ENCODE peak calls at places on chromosomes 12 and 14, in five cellular contexts. W is upper lobe of left lung, Y is right lobe of liver, D is heart left ventricle, B is uterus. A is an unnamed sample.

GRCh38 chr14:20836668-20837338 is 34.2 kb upstream of the RNASE1 start:
- DNase-seq in W (no peak), Y (no peak), D (no peak), B (no peak), A (no peak)

GRCh38 chr14:25836647-25837046 is 761.2 kb downstream of the NOVA1 start:
- DNase-seq in W (no peak), Y (no peak), D (no peak), B (no peak), A (no peak)

GRCh38 chr14:92254786-92255185 is 68.2 kb upstream of the SLC24A4 start:
- DNase-seq in W (no peak), Y (peak), D (peak), B (peak), A (no peak)

GRCh38 chr14:50335989-50336391 is 23.9 kb downstream of the DMAC2L start:
- DNase-seq in W (peak), Y (peak), D (peak), B (peak), A (peak)

GRCh38 chr14:68659021-68659931 is 133.6 kb downstream of the ZFP36L1 start:
- DNase-seq in W (no peak), Y (no peak), D (no peak), B (peak), A (no peak)

GRCh38 chr12:81161680-81162079 is 83.8 kb downstream of the ACSS3 start:
- DNase-seq in W (no peak), Y (no peak), D (peak), B (no peak), A (no peak)

GRCh38 chr12:10136637-10137205 is 6.7 kb upstream of the CLEC7A start:
- DNase-seq in W (no peak), Y (no peak), D (no peak), B (no peak), A (no peak)

GRCh38 chr14:38199076-38199475 is 8.6 kb upstream of the SSTR1 start:
- DNase-seq in W (no peak), Y (no peak), D (no peak), B (no peak), A (no peak)

GRCh38 chr14:52840916-52841315 is 49.5 kb upstream of the GNPNAT1 start:
- DNase-seq in W (peak), Y (peak), D (no peak), B (no peak), A (no peak)

GRCh38 chr14:25226214-25226613 is 176.3 kb upstream of the STXBP6 start:
- DNase-seq in W (no peak), Y (no peak), D (no peak), B (no peak), A (no peak)

GRCh38 chr14:61839452-61839851 is 77.2 kb downstream of the SNAPC1 start:
- DNase-seq in W (no peak), Y (no peak), D (no peak), B (no peak), A (no peak)

GRCh38 chr12:88153959-88154358 is 11.9 kb downstream of the TMTC3 start:
- DNase-seq in W (no peak), Y (no peak), D (no peak), B (no peak), A (no peak)

GRCh38 chr14:94679106-94679819 is 67.1 kb downstream of the SERPINA3 start:
- DNase-seq in W (peak), Y (no peak), D (no peak), B (no peak), A (peak)

GRCh38 chr12:32541754-32542374 is 137.2 kb upstream of the DNM1L start:
- DNase-seq in W (no peak), Y (no peak), D (no peak), B (no peak), A (no peak)

GRCh38 chr14:102602421-102603292 is 10.2 kb downstream of the RCOR1 start:
- DNase-seq in W (no peak), Y (no peak), D (no peak), B (no peak), A (no peak)

GRCh38 chr12:26047401-26048226 is 77.2 kb downstream of the BHLHE41 start:
- DNase-seq in W (no peak), Y (no peak), D (no peak), B (no peak), A (no peak)

GRCh38 chr12:43482311-43483085 is 69.5 kb downstream of the ADAMTS20 start:
- DNase-seq in W (no peak), Y (no peak), D (no peak), B (no peak), A (no peak)

GRCh38 chr14:97021571-97022171 is 224.5 kb downstream of the VRK1 start:
- DNase-seq in W (no peak), Y (no peak), D (no peak), B (no peak), A (no peak)

GRCh38 chr12:113155060-113155459 is 5.5 kb downstream of the CFAP73 start:
- DNase-seq in W (no peak), Y (no peak), D (no peak), B (no peak), A (no peak)
- TF ChIP-seq POLR2A in W (no peak), Y (no peak), D (no peak), B (no peak), A (no peak)

GRCh38 chr12:52740591-52740990 is 36.6 kb downstream of the KRT76 start:
- DNase-seq in W (no peak), Y (no peak), D (no peak), B (no peak), A (no peak)

GRCh38 chr12:52744493-52745156 is 32.5 kb downstream of the KRT76 start:
- DNase-seq in W (no peak), Y (no peak), D (no peak), B (no peak), A (no peak)

GRCh38 chr12:52742196-52742580 is 35.0 kb downstream of the KRT76 start:
- DNase-seq in W (no peak), Y (no peak), D (no peak), B (no peak), A (no peak)

GRCh38 chr12:52741378-52742195 is 35.6 kb downstream of the KRT76 start:
- DNase-seq in W (no peak), Y (peak), D (no peak), B (peak), A (no peak)

DNA sequence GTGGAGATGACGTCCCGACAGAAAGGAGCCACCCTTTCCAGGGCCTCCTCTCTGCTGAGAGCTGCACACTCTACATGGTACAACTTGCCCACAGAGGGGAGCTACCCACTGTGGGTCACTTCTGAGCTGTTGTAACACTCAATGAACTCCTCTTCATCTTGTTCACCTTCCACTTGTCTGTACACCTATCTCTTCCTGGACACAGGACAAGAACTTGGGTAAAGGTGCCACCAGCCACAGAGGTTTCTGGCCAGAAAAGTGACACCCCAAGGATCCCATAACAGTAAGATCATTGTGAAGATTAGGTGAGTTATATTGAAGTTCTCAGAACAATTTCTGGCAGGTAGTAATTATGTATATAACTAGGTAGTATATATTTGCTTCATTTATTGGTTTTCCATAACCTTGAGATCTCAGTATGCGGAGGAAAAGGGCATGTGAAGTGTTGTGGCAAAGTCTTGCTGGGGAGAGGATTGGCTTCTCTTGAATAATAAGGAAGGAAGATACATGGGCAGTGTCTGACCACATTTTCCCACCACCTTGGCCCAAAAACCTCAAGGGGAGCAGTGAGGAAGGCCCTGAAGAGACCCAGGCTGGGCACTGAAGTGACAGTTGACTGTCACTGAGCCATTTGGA is 34.2 kb downstream of the KRT76 start:
- DNase-seq in W (no peak), Y (no peak), D (no peak), B (no peak), A (no peak)
- H3K27ac ChIP-seq in W (no peak), Y (no peak), D (no peak), B (no peak), A (no peak)

GRCh38 chr14:99522457-99522891 is 41.3 kb downstream of the CCNK start:
- DNase-seq in W (no peak), Y (peak), D (peak), B (peak), A (peak)
- TF ChIP-seq CTCF in W (no peak), Y (no peak), D (no peak), B (no peak), A (no peak)

DNA sequence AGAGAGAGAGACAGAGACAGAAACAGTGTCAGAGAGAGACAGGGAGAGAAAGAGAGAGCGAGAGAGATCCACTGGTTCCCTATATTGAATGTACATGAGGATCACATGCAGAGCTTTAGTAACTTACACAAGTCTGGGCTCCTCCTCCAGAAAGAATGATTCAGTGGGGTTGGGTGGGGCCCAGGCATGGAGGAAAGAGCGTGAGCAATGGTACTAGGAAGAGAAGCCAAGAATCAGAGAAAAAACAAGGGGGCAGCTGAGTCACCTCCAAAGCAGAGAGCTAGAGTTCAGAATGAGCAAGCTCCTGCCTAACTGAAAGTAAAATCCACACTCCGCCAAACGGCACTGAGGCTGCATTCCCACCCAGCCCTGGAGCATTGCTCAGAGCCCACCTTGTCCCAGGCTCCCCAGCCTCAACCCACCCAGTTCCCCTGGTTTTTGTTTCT is 670.1 kb upstream of the TBX3 start:
- DNase-seq in W (peak), Y (no peak), D (no peak), B (peak), A (no peak)
- TF ChIP-seq POLR2A in W (no peak), Y (no peak), D (no peak), B (no peak), A (no peak)

GRCh38 chr12:89468017-89468416 is 56.6 kb downstream of the GALNT4 start:
- DNase-seq in W (no peak), Y (no peak), D (no peak), B (no peak), A (no peak)

GRCh38 chr12:89472508-89472907 is 52.1 kb downstream of the GALNT4 start:
- DNase-seq in W (no peak), Y (no peak), D (no peak), B (no peak), A (no peak)

GRCh38 chr12:89468648-89469326 is 55.8 kb downstream of the GALNT4 start:
- DNase-seq in W (no peak), Y (no peak), D (no peak), B (no peak), A (no peak)

GRCh38 chr12:89470741-89471504 is 53.7 kb downstream of the GALNT4 start:
- DNase-seq in W (no peak), Y (no peak), D (no peak), B (no peak), A (no peak)

DNA sequence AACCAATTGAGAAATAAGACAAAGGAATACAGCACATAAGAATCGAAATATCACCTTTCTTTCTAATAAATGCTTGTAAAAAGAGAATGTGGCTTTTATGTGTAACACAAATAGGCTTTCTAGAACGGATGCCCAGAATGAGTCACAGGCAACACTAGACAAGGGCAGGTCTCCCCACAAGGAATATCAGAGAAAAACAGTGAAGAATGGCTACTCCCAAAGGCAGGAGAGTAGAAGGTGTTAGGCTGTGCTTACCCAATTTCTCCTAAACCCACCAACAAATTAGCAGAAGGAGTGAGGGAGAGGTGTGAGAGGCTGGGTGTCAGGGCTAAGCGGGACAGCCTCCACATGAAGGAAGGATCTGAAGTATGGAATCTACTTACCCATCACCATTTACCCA is 55.2 kb downstream of the GALNT4 start:
- DNase-seq in W (no peak), Y (no peak), D (no peak), B (no peak), A (no peak)
- H3K27ac ChIP-seq in W (peak), Y (peak), D (no peak), B (no peak), A (peak)

A was measured in spleen.